ENCODE peak calls at places on chromosomes 1 and 21, in four cellular contexts. S is AG04450, G is astrocyte of the spinal cord, W is foreskin fibroblast. V is an unnamed sample.

GRCh38 chr1:22662318-22662717 is 9.3 kb downstream of the C1QB start:
- DNase-seq in S (no peak), G (no peak), W (no peak), V (no peak)

GRCh38 chr1:6095511-6096242 is 50.0 kb downstream of the KCNAB2 start:
- DNase-seq in S (no peak), G (no peak), W (no peak), V (no peak)

GRCh38 chr1:116855220-116855619 is 54.5 kb upstream of the PTGFRN start:
- DNase-seq in S (no peak), G (peak; percentile 56), W (peak; percentile 63), V (peak; percentile 54)

GRCh38 chr21:21163904-21164303 is 165.7 kb downstream of the NCAM2 start:
- DNase-seq in S (peak; percentile 52), G (peak; percentile 86), W (peak; percentile 86), V (peak; percentile 24)

GRCh38 chr1:147749792-147750191 is 10.6 kb downstream of the GJA5 start:
- DNase-seq in S (no peak), G (no peak), W (no peak), V (no peak)

GRCh38 chr1:218323568-218324225 is 21.4 kb upstream of the TGFB2 start:
- DNase-seq in S (no peak), G (no peak), W (no peak), V (no peak)

GRCh38 chr1:174114788-174115448 is 44.4 kb upstream of the RABGAP1L start:
- DNase-seq in S (peak; percentile 4), G (peak; percentile 36), W (peak; percentile 65), V (no peak)

GRCh38 chr1:104787866-104788510 is 1038.3 kb downstream of the AMY1C start:
- DNase-seq in S (no peak), G (no peak), W (no peak), V (no peak)

GRCh38 chr1:220631238-220631842 is 58.8 kb upstream of the C1orf115 start:
- DNase-seq in S (no peak), G (no peak), W (peak; percentile 14), V (no peak)

GRCh38 chr1:172898866-172899265 is 151.9 kb downstream of the TNFSF18 start:
- DNase-seq in S (no peak), G (no peak), W (no peak), V (no peak)

GRCh38 chr21:42653492-42654061 is at the start of gene PDE9A:
- DNase-seq in S (no peak), G (no peak), W (peak; percentile 31), V (peak; percentile 49)

GRCh38 chr1:21669287-21670058 is at the start of gene RAP1GAP:
- DNase-seq in S (no peak), G (no peak), W (no peak), V (peak; percentile 69)

GRCh38 chr1:180539103-180539502 is 19.7 kb upstream of the OVAAL start:
- DNase-seq in S (no peak), G (no peak), W (no peak), V (no peak)

GRCh38 chr21:41783476-41784150 is 16.8 kb upstream of the RIPK4 start:
- DNase-seq in S (no peak), G (peak; percentile 69), W (peak; percentile 55), V (peak; percentile 64)

GRCh38 chr1:235649722-235650163 is at the start of gene GNG4:
- DNase-seq in S (no peak), G (no peak), W (no peak), V (no peak)

GRCh38 chr1:51526248-51526647 is 7.2 kb upstream of the EPS15 start:
- DNase-seq in S (no peak), G (no peak), W (no peak), V (no peak)

GRCh38 chr1:65278344-65279091 is 30.8 kb upstream of the DNAJC6 start:
- DNase-seq in S (no peak), G (no peak), W (peak; percentile 36), V (no peak)

GRCh38 chr1:187474266-187474665 is 645.5 kb downstream of the PLA2G4A start:
- DNase-seq in S (peak; percentile 24), G (peak; percentile 62), W (peak; percentile 38), V (no peak)

GRCh38 chr1:91555821-91556531 is 55.3 kb downstream of the CDC7 start:
- DNase-seq in S (peak; percentile 61), G (peak; percentile 67), W (peak; percentile 73), V (no peak)

GRCh38 chr1:172969611-172970010 is 81.1 kb downstream of the TNFSF18 start:
- DNase-seq in S (peak; percentile 55), G (peak; percentile 53), W (peak; percentile 87), V (no peak)

GRCh38 chr1:84348240-84348555 is 46.7 kb downstream of the SAMD13 start:
- DNase-seq in S (no peak), G (peak; percentile 38), W (peak; percentile 22), V (no peak)

GRCh38 chr1:234658143-234658542 is 48.2 kb upstream of the IRF2BP2 start:
- DNase-seq in S (peak; percentile 11), G (peak; percentile 34), W (peak; percentile 89), V (peak; percentile 22)

GRCh38 chr1:204266504-204267034 is 52.8 kb upstream of the GOLT1A start:
- DNase-seq in S (no peak), G (no peak), W (peak; percentile 27), V (no peak)

GRCh38 chr1:41450747-41451285 is 33.7 kb downstream of the EDN2 start:
- DNase-seq in S (no peak), G (no peak), W (no peak), V (no peak)

GRCh38 chr1:235093013-235093618 is 35.5 kb downstream of the TOMM20 start:
- DNase-seq in S (no peak), G (peak; percentile 71), W (peak; percentile 73), V (peak; percentile 65)

GRCh38 chr1:38615680-38616079 is 243.9 kb downstream of the RRAGC start:
- DNase-seq in S (no peak), G (no peak), W (no peak), V (no peak)

GRCh38 chr1:14672030-14672429 is 73.5 kb downstream of the KAZN start:
- DNase-seq in S (no peak), G (no peak), W (no peak), V (no peak)

GRCh38 chr1:212062832-212063438 is 27.4 kb downstream of the DTL start:
- DNase-seq in S (peak; percentile 13), G (peak; percentile 53), W (peak; percentile 63), V (no peak)

GRCh38 chr1:39129514-39129913 is 75.0 kb upstream of the MACF1 start:
- DNase-seq in S (no peak), G (peak; percentile 57), W (peak; percentile 64), V (no peak)

GRCh38 chr1:61450454-61451213 is 274.3 kb downstream of the TM2D1 start:
- DNase-seq in S (no peak), G (peak; percentile 21), W (peak; percentile 31), V (peak; percentile 39)

GRCh38 chr1:61449410-61449809 is 275.5 kb downstream of the TM2D1 start:
- DNase-seq in S (no peak), G (no peak), W (no peak), V (no peak)

GRCh38 chr1:61448017-61448383 is 276.9 kb downstream of the TM2D1 start:
- DNase-seq in S (no peak), G (no peak), W (no peak), V (no peak)

GRCh38 chr1:61447339-61448016 is 277.5 kb downstream of the TM2D1 start:
- DNase-seq in S (no peak), G (no peak), W (no peak), V (no peak)

GRCh38 chr1:61448934-61449368 is 276.0 kb downstream of the TM2D1 start:
- DNase-seq in S (no peak), G (peak; percentile 56), W (peak; percentile 70), V (peak; percentile 32)
- TF ChIP-seq CTCF in S (no peak), G (no peak), W (no peak), V (no peak)

DNA sequence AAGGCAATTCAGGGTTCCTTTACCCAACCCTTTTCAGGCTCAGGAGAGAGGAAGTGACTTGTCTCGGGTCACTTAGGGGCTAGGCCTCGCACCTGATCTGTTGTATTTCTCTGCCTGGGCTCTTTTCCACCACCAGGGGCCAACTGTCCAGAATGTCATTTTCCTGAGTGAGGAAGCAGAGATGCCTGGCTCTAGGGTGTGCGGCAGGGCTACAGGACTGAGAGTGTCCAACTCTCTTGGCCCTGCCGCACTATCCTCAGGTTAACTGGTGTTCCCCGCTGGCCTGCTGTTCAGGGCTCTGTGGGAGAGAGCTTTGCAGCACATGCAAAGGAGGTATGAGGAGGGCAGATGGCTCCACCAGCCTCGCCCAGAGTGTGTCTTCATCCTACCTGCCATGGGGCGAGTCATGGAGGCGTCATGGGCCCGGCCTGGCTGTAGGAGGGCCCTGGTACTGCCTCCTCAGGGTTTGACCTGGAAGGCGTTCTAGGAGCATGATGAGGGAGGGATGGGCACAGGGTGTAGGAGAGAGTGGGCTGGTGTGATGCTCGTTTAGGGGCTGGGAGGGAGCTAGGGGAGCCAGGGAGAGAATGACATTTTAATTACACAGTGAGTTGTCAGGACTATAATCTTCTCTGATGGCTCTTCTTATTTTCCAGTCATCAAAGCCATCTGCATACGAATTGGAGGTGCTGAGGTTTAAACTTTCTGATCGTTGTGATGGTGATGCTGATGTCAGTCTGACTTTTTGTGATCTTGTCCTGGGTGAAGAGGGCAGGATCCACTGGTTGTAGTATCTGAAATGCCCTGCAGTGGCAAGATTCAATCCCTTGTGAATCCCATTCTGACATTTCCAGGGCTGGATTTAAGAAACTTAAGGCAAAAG is 128.4 kb downstream of the NOS1AP start:
- DNase-seq in S (no peak), G (no peak), W (no peak), V (no peak)
- TF ChIP-seq CTCF in S (no peak), G (no peak), W (no peak), V (no peak)

DNA sequence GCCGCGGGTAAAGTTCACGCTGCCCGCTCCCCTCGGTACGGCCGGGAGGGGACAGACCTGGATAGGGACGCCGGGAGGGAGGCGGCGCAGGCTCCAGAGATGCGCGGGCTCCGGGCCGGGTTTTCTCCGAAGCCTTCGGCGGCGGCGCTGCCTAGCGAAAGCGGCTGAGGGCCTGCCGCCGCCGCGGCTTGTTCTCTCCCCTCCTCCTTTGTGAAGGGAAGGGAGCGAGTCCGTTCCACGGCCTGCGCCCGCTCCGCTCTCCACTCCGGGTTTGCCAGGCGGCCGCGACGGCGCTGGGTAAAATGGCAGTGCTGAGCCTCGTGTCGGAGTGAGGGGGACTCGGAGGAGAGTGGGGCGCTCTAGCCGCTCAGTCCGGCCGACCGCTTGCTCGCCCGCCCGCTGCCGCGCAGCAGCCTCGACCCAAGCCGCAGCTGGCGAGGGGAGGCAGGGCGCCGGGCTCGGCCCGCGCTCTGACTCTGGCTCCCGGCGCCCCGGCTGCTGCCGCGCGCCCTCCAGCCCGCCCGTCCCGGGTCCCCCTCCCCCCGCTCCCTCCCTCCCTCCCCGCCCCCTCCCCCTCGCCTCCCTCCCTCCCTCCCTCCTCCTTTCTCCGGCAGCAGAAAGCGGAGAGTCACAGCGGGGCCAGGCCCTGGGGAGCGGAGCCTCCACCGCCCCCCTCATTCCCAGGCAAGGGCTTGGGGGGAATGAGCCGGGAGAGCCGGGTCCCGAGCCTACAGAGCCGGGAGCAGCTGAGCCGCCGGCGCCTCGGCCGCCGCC is at the start of gene ARID1A:
- DNase-seq in S (peak; percentile 96), G (peak; percentile 99), W (peak; percentile 99), V (peak; percentile 97)
- TF ChIP-seq CTCF in S (peak; percentile 6), G (no peak), W (no peak), V (no peak)

DNA sequence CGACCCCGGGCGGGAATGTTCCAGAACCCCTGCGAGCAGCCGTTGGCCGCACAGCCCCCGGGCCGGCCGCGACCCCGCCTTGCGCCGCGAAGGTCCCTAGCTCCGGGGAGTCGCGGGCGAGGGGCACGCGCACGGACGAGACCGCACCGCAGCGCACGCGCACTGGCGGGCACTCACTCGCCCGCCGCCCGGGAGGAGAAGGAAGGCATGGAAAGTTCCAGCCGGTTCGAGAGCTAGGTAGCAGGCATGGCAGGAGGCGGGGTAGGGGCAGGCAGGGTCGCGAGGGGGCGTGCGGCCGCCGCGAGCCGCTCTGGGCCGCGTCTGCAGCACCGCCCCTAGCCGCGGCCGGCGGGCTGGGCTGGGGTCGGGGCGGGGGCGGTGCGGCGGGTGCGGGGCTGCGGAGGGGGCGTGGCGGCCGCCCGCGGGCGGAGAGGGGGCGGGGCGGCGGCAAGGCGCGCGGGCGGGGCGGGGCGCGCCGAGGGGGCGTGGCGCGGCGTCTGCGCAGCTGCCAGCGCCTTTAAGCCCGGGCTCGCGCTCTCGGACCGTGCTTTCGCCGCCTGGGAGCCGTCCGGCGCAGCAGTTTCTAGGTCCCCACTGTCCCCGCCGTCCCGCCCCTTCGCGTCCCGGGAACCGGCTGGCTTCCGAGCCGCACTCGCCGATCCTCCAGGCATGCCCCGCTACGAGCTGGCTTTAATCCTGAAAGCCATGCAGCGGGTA is at the start of the genes MRPS6 and SLC5A3:
- DNase-seq in S (peak; percentile 51), G (peak; percentile 80), W (peak; percentile 94), V (peak; percentile 87)
- TF ChIP-seq CTCF in S (no peak), G (no peak), W (no peak), V (no peak)

V was measured in thyroid gland.